ENCODE peak calls at places on chromosome 16, in five cellular contexts. V is ascending aorta; R is RCC 7860; H is activated T-helper 1 cell treated with anti-CD3 and anti-CD28 coated beads, Interleukin-12 subunit alpha, Interleukin-12 subunit beta, Interleukin-2, Interleukin-4 antibody, amounts not matched to agents 30 ng/mL and 10 ng/mL and 1 ng/mL, durations not matched to agents 14 hours and 24 hours and 36 hours; A is cardiac fibroblast. J is an unnamed sample.

GRCh38 chr16:70512456-70512855 is 10.9 kb downstream of the COG4 start:
- DNase-seq in V (no peak), H (no peak), A (peak), R (peak), J (no peak)

GRCh38 chr16:86318119-86318518 is 192.2 kb upstream of the FOXF1 start:
- DNase-seq in H (no peak), R (no peak), V (no peak), A (no peak), J (no peak)

GRCh38 chr16:2977440-2977839 is 2.8 kb downstream of the PKMYT1 start:
- DNase-seq in V (no peak), R (no peak), H (no peak), A (no peak), J (no peak)

GRCh38 chr16:18803569-18804462 is 2.5 kb upstream of the ARL6IP1 start:
- DNase-seq in A (peak), V (no peak), H (no peak), R (no peak), J (no peak)

GRCh38 chr16:35745821-35746248 is 2286.4 kb downstream of the TP53TG3F start:
- DNase-seq in A (no peak), R (no peak), V (peak), H (no peak), J (no peak)

GRCh38 chr16:73020409-73020884 is 27.5 kb downstream of the ZFHX3 start:
- DNase-seq in R (peak), V (peak), H (no peak), A (peak), J (no peak)

GRCh38 chr16:85390511-85391174 is 222.5 kb upstream of the GSE1 start:
- DNase-seq in V (peak), A (peak), R (peak), H (no peak), J (no peak)

GRCh38 chr16:78925071-78925714 is 675.3 kb downstream of the MAF start:
- DNase-seq in H (no peak), V (no peak), R (no peak), A (peak), J (no peak)

GRCh38 chr16:22946433-22946832 is 132.5 kb downstream of the HS3ST2 start:
- DNase-seq in R (no peak), V (no peak), A (no peak), H (no peak), J (no peak)

GRCh38 chr16:12262454-12263180 is 286.1 kb downstream of the SNX29 start:
- DNase-seq in R (no peak), A (peak), H (no peak), V (no peak), J (no peak)

GRCh38 chr16:21300309-21301167 is 22.4 kb upstream of the CRYM start:
- DNase-seq in A (peak), R (peak), H (peak), V (peak), J (peak)

GRCh38 chr16:8686879-8687278 is 12.5 kb downstream of the ABAT start:
- DNase-seq in R (no peak), V (no peak), A (no peak), H (no peak), J (no peak)